ENCODE peak calls at places on chromosomes 3 and 15, in eight cellular contexts. One of them, this sample, is unnamed. For H3K4me1, the result is how much of the 10 kb centered on the place peaks cover.

GRCh38 chr3:128998532-128998931 is 2.6 kb upstream of the EFCC1 start:
- DNase-seq in Peyer's patch: peak
- DNase-seq in fibroblast of lung: no peak
- DNase-seq in mammary epithelial cell: no peak
- DNase-seq in sigmoid colon: no peak
- DNase-seq in H1: no peak
- DNase-seq in lower lobe of right lung: no peak
- DNase-seq in MM.1S: no peak
- DNase-seq in this sample: no peak

GRCh38 chr3:110667216-110667615 is 404.4 kb upstream of the NECTIN3 start:
- DNase-seq in Peyer's patch: no peak
- DNase-seq in fibroblast of lung: no peak
- DNase-seq in mammary epithelial cell: no peak
- DNase-seq in sigmoid colon: no peak
- DNase-seq in H1: no peak
- DNase-seq in lower lobe of right lung: no peak
- DNase-seq in MM.1S: no peak
- DNase-seq in this sample: no peak

GRCh38 chr3:36677331-36678007 is 86.9 kb downstream of the DCLK3 start:
- DNase-seq in Peyer's patch: no peak
- DNase-seq in fibroblast of lung: peak
- DNase-seq in mammary epithelial cell: peak
- DNase-seq in sigmoid colon: no peak
- DNase-seq in H1: no peak
- DNase-seq in lower lobe of right lung: no peak
- DNase-seq in MM.1S: no peak
- DNase-seq in this sample: no peak

GRCh38 chr3:50604628-50605588 is 6.7 kb downstream of the CISH start:
- DNase-seq in Peyer's patch: no peak
- DNase-seq in fibroblast of lung: no peak
- DNase-seq in mammary epithelial cell: no peak
- DNase-seq in sigmoid colon: no peak
- DNase-seq in H1: no peak
- DNase-seq in lower lobe of right lung: no peak
- DNase-seq in MM.1S: no peak
- DNase-seq in this sample: peak

GRCh38 chr15:70801111-70801510 is 37.8 kb upstream of the UACA start:
- DNase-seq in Peyer's patch: no peak
- DNase-seq in fibroblast of lung: peak
- DNase-seq in mammary epithelial cell: no peak
- DNase-seq in sigmoid colon: no peak
- DNase-seq in H1: no peak
- DNase-seq in lower lobe of right lung: no peak
- DNase-seq in MM.1S: no peak
- DNase-seq in this sample: no peak

GRCh38 chr15:96767703-96768434 is 437.4 kb downstream of the NR2F2 start:
- DNase-seq in Peyer's patch: no peak
- DNase-seq in fibroblast of lung: no peak
- DNase-seq in mammary epithelial cell: peak
- DNase-seq in sigmoid colon: no peak
- DNase-seq in H1: no peak
- DNase-seq in lower lobe of right lung: no peak
- DNase-seq in MM.1S: no peak
- DNase-seq in this sample: no peak

GRCh38 chr3:141646760-141647561 is 91.1 kb upstream of the RNF7 start:
- DNase-seq in Peyer's patch: peak
- DNase-seq in fibroblast of lung: peak
- DNase-seq in mammary epithelial cell: peak
- DNase-seq in sigmoid colon: no peak
- DNase-seq in H1: no peak
- DNase-seq in lower lobe of right lung: peak
- DNase-seq in MM.1S: no peak
- DNase-seq in this sample: no peak

GRCh38 chr15:96344706-96345559 is 14.4 kb downstream of the NR2F2 start:
- DNase-seq in Peyer's patch: peak
- DNase-seq in fibroblast of lung: peak
- DNase-seq in mammary epithelial cell: no peak
- DNase-seq in sigmoid colon: peak
- DNase-seq in H1: peak
- DNase-seq in lower lobe of right lung: no peak
- DNase-seq in MM.1S: no peak
- DNase-seq in this sample: peak

GRCh38 chr3:107938128-107938527 is 152.7 kb downstream of the CD47 start:
- DNase-seq in Peyer's patch: peak
- DNase-seq in fibroblast of lung: peak
- DNase-seq in mammary epithelial cell: peak
- DNase-seq in sigmoid colon: no peak
- DNase-seq in H1: no peak
- DNase-seq in lower lobe of right lung: no peak
- DNase-seq in MM.1S: no peak
- DNase-seq in this sample: no peak

GRCh38 chr3:123430266-123430665 is 18.6 kb downstream of the ADCY5 start:
- DNase-seq in Peyer's patch: no peak
- DNase-seq in fibroblast of lung: no peak
- DNase-seq in mammary epithelial cell: no peak
- DNase-seq in sigmoid colon: no peak
- DNase-seq in H1: no peak
- DNase-seq in lower lobe of right lung: no peak
- DNase-seq in MM.1S: no peak
- DNase-seq in this sample: no peak

GRCh38 chr3:4904801-4905695 is 74.2 kb upstream of the BHLHE40 start:
- DNase-seq in Peyer's patch: peak
- DNase-seq in fibroblast of lung: peak
- DNase-seq in mammary epithelial cell: peak
- DNase-seq in sigmoid colon: no peak
- DNase-seq in H1: no peak
- DNase-seq in lower lobe of right lung: no peak
- DNase-seq in MM.1S: no peak
- DNase-seq in this sample: no peak

GRCh38 chr15:32746116-32746857 is 28.5 kb downstream of the GREM1 start:
- DNase-seq in Peyer's patch: no peak
- DNase-seq in fibroblast of lung: no peak
- DNase-seq in mammary epithelial cell: no peak
- DNase-seq in sigmoid colon: no peak
- DNase-seq in H1: no peak
- DNase-seq in lower lobe of right lung: no peak
- DNase-seq in MM.1S: no peak
- DNase-seq in this sample: no peak

GRCh38 chr3:66885326-66886000 is 112.6 kb upstream of the KBTBD8 start:
- DNase-seq in Peyer's patch: no peak
- DNase-seq in fibroblast of lung: peak
- DNase-seq in mammary epithelial cell: peak
- DNase-seq in sigmoid colon: no peak
- DNase-seq in H1: no peak
- DNase-seq in lower lobe of right lung: no peak
- DNase-seq in MM.1S: no peak
- DNase-seq in this sample: no peak

GRCh38 chr3:121948641-121949040 is 54.4 kb downstream of the SLC15A2 start:
- DNase-seq in Peyer's patch: no peak
- DNase-seq in fibroblast of lung: no peak
- DNase-seq in mammary epithelial cell: no peak
- DNase-seq in sigmoid colon: no peak
- DNase-seq in H1: no peak
- DNase-seq in lower lobe of right lung: no peak
- DNase-seq in MM.1S: no peak
- DNase-seq in this sample: no peak

GRCh38 chr3:160150066-160150465 is 75.2 kb upstream of the C3orf80 start:
- DNase-seq in Peyer's patch: no peak
- DNase-seq in fibroblast of lung: no peak
- DNase-seq in mammary epithelial cell: no peak
- DNase-seq in sigmoid colon: no peak
- DNase-seq in H1: no peak
- DNase-seq in lower lobe of right lung: no peak
- DNase-seq in MM.1S: no peak
- DNase-seq in this sample: no peak

GRCh38 chr15:41494190-41494921 is 682 bp downstream of the ITPKA start:
- DNase-seq in Peyer's patch: peak
- DNase-seq in fibroblast of lung: no peak
- DNase-seq in mammary epithelial cell: no peak
- DNase-seq in sigmoid colon: no peak
- DNase-seq in H1: peak
- DNase-seq in lower lobe of right lung: peak
- DNase-seq in MM.1S: peak
- DNase-seq in this sample: peak

GRCh38 chr15:71962537-71962936 is 152.2 kb downstream of the NR2E3 start:
- DNase-seq in Peyer's patch: no peak
- DNase-seq in fibroblast of lung: no peak
- DNase-seq in mammary epithelial cell: no peak
- DNase-seq in sigmoid colon: no peak
- DNase-seq in H1: no peak
- DNase-seq in lower lobe of right lung: no peak
- DNase-seq in MM.1S: peak
- DNase-seq in this sample: no peak

GRCh38 chr3:94887056-94887455 is 824.2 kb downstream of the NSUN3 start:
- DNase-seq in Peyer's patch: no peak
- DNase-seq in fibroblast of lung: peak
- DNase-seq in mammary epithelial cell: no peak
- DNase-seq in sigmoid colon: no peak
- DNase-seq in H1: no peak
- DNase-seq in lower lobe of right lung: no peak
- DNase-seq in MM.1S: no peak
- DNase-seq in this sample: no peak

GRCh38 chr3:78091478-78092119 is 1051.7 kb downstream of the ROBO2 start:
- DNase-seq in Peyer's patch: no peak
- DNase-seq in fibroblast of lung: peak
- DNase-seq in mammary epithelial cell: no peak
- DNase-seq in sigmoid colon: no peak
- DNase-seq in H1: no peak
- DNase-seq in lower lobe of right lung: no peak
- DNase-seq in MM.1S: no peak
- DNase-seq in this sample: no peak

GRCh38 chr15:55914446-55914845 is 79.0 kb downstream of the NEDD4 start:
- DNase-seq in Peyer's patch: no peak
- DNase-seq in fibroblast of lung: peak
- DNase-seq in mammary epithelial cell: no peak
- DNase-seq in sigmoid colon: no peak
- DNase-seq in H1: no peak
- DNase-seq in lower lobe of right lung: no peak
- DNase-seq in MM.1S: no peak
- DNase-seq in this sample: no peak

GRCh38 chr3:99394831-99395733 is 243.3 kb upstream of the COL8A1 start:
- DNase-seq in Peyer's patch: no peak
- DNase-seq in fibroblast of lung: peak
- DNase-seq in mammary epithelial cell: peak
- DNase-seq in sigmoid colon: no peak
- DNase-seq in H1: no peak
- DNase-seq in lower lobe of right lung: no peak
- DNase-seq in MM.1S: no peak
- DNase-seq in this sample: no peak

GRCh38 chr15:48221885-48222284 is 15.8 kb downstream of the SLC12A1 start:
- DNase-seq in Peyer's patch: no peak
- DNase-seq in fibroblast of lung: peak
- DNase-seq in mammary epithelial cell: no peak
- DNase-seq in sigmoid colon: no peak
- DNase-seq in H1: no peak
- DNase-seq in lower lobe of right lung: no peak
- DNase-seq in MM.1S: no peak
- DNase-seq in this sample: no peak

GRCh38 chr3:27590437-27591320 is 106.5 kb upstream of the SLC4A7 start:
- DNase-seq in Peyer's patch: no peak
- DNase-seq in fibroblast of lung: peak
- DNase-seq in mammary epithelial cell: peak
- DNase-seq in sigmoid colon: no peak
- DNase-seq in H1: no peak
- DNase-seq in lower lobe of right lung: no peak
- DNase-seq in MM.1S: no peak
- DNase-seq in this sample: no peak

DNA sequence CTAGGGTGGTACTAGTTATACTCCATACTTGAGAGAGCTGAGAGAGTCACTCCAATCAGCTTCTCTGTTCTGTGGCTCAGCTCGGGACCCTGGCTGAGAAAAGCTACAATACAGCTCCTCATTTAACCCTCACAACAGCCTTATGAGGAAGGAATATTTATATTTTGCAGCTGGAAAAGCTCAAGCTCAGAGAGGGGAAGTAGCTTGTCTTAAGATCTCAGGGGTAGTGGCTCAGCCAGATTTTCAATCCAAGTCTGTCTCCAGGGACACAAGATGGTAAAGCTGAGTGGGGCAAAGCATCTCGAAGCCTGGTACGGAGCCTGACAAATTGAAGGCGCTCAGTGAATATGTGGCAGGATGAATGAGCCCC is 14.8 kb downstream of the SCAMP2 start:
- DNase-seq in Peyer's patch: no peak
- DNase-seq in fibroblast of lung: no peak
- DNase-seq in mammary epithelial cell: no peak
- DNase-seq in sigmoid colon: no peak
- DNase-seq in H1: no peak
- DNase-seq in lower lobe of right lung: no peak
- DNase-seq in MM.1S: no peak
- DNase-seq in this sample: no peak
- H3K27ac ChIP-seq in Peyer's patch: no peak
- H3K27ac ChIP-seq in fibroblast of lung: no peak
- H3K27ac ChIP-seq in mammary epithelial cell: no peak
- H3K27ac ChIP-seq in sigmoid colon: no peak
- H3K27ac ChIP-seq in H1: no peak
- H3K27ac ChIP-seq in lower lobe of right lung: no peak
- H3K27ac ChIP-seq in MM.1S: no peak
- H3K27ac ChIP-seq in this sample: no peak

GRCh38 chr3:51995346-51996156 is at the start of gene RPL29:
- DNase-seq in Peyer's patch: peak
- DNase-seq in fibroblast of lung: peak
- DNase-seq in mammary epithelial cell: peak
- DNase-seq in sigmoid colon: peak
- DNase-seq in H1: peak
- DNase-seq in lower lobe of right lung: peak
- DNase-seq in MM.1S: peak
- DNase-seq in this sample: peak
- TF ChIP-seq CTCF in Peyer's patch: peak
- TF ChIP-seq CTCF in fibroblast of lung: no peak
- TF ChIP-seq CTCF in mammary epithelial cell: no peak
- TF ChIP-seq CTCF in sigmoid colon: no peak
- TF ChIP-seq CTCF in H1: peak
- TF ChIP-seq CTCF in lower lobe of right lung: no peak
- TF ChIP-seq CTCF in MM.1S: no peak
- TF ChIP-seq CTCF in this sample: no peak

GRCh38 chr3:150075417-150075865 is 104.7 kb upstream of the PFN2 start:
- DNase-seq in Peyer's patch: no peak
- DNase-seq in fibroblast of lung: no peak
- DNase-seq in mammary epithelial cell: no peak
- DNase-seq in sigmoid colon: no peak
- DNase-seq in H1: no peak
- DNase-seq in lower lobe of right lung: no peak
- DNase-seq in MM.1S: no peak
- DNase-seq in this sample: no peak
- H3K4me1 ChIP-seq in Peyer's patch: under half
- H3K4me1 ChIP-seq in fibroblast of lung: under half
- H3K4me1 ChIP-seq in mammary epithelial cell: under half
- H3K4me1 ChIP-seq in sigmoid colon: under half
- H3K4me1 ChIP-seq in H1: under half
- H3K4me1 ChIP-seq in lower lobe of right lung: under half
- H3K4me1 ChIP-seq in MM.1S: under half
- H3K4me1 ChIP-seq in this sample: under half

DNA sequence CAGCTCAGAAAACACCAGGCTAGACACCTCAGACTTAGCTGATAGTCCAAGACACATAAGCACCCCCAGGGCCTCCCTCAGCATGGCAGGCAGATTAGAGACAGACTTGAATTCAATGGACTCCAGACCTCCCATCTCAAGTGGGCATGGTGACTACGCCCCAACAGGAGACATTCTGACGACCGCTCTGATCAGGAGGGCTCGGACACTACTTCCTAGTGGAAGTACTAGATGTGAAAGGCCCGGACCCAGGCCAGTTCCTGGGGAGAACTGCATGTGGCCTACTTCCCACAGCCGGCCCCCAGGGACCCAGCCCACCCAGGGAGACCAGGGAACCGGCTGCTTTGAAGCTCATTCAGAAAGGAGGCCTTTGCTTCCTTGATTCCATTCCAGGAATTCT is 16.9 kb downstream of the POC1A start:
- DNase-seq in Peyer's patch: no peak
- DNase-seq in fibroblast of lung: no peak
- DNase-seq in mammary epithelial cell: no peak
- DNase-seq in sigmoid colon: no peak
- DNase-seq in H1: no peak
- DNase-seq in lower lobe of right lung: no peak
- DNase-seq in MM.1S: no peak
- DNase-seq in this sample: peak
- H3K27ac ChIP-seq in Peyer's patch: no peak
- H3K27ac ChIP-seq in fibroblast of lung: no peak
- H3K27ac ChIP-seq in mammary epithelial cell: no peak
- H3K27ac ChIP-seq in sigmoid colon: no peak
- H3K27ac ChIP-seq in H1: no peak
- H3K27ac ChIP-seq in lower lobe of right lung: peak
- H3K27ac ChIP-seq in MM.1S: no peak
- H3K27ac ChIP-seq in this sample: no peak